ENCODE peak calls at places on chromosomes 5 and 9, in seven cellular contexts. M is Right ventricle myocardium superior; W is natural killer cell; V is NCI-H748 treated with DMSO at 0.1 percent for 48 hours; G is stimulated activated CD8-positive, alpha-beta memory T cell treated with anti-CD3 and anti-CD28 coated beads, Interleukin-4, amount 100 ng/mL, for 4 hours; D is left cardiac atrium; S is AG08396. R is an unnamed sample.
A peak's percentile ranks its signal among the peaks of the same experiment; 100 is the strongest.

GRCh38 chr5:74272019-74272775 is 368.3 kb downstream of the ENC1 start:
- DNase-seq in M (no peak), W (no peak), V (no peak), G (no peak), D (no peak), S (peak; percentile 29), R (no peak)

GRCh38 chr9:128358090-128358489 is 13.1 kb upstream of the URM1 start:
- DNase-seq in M (no peak), W (no peak), V (no peak), G (no peak), D (no peak), S (no peak), R (no peak)

GRCh38 chr5:154756203-154756870 is 1.2 kb downstream of the LARP1 start:
- DNase-seq in M (peak; percentile 69), W (peak; percentile 51), V (peak; percentile 39), G (peak; percentile 24), D (peak; percentile 44), S (peak; percentile 58), R (peak; percentile 48)

GRCh38 chr5:153081385-153081784 is 409.1 kb upstream of the GRIA1 start:
- DNase-seq in M (no peak), W (no peak), V (peak; percentile 34), G (no peak), D (no peak), S (no peak), R (no peak)

GRCh38 chr9:38441347-38442085 is 17.3 kb upstream of the IGFBPL1 start:
- DNase-seq in M (no peak), W (no peak), V (no peak), G (no peak), D (no peak), S (no peak), R (no peak)

GRCh38 chr5:33439905-33440481 is 772 bp upstream of the TARS1 start:
- DNase-seq in M (no peak), W (no peak), V (no peak), G (no peak), D (no peak), S (peak; percentile 10), R (no peak)

GRCh38 chr5:159263569-159263905 is 447 bp downstream of the UBLCP1 start:
- DNase-seq in M (no peak), W (no peak), V (no peak), G (no peak), D (no peak), S (no peak), R (no peak)

GRCh38 chr5:181181650-181182565 is 23.1 kb downstream of the TRIM7 start:
- DNase-seq in M (peak; percentile 74), W (peak; percentile 51), V (no peak), G (no peak), D (peak; percentile 74), S (peak; percentile 61), R (no peak)

GRCh38 chr9:972512-973294 is 3.8 kb upstream of the DMRT3 start:
- DNase-seq in M (no peak), W (no peak), V (no peak), G (no peak), D (no peak), S (no peak), R (no peak)

GRCh38 chr9:96450613-96451544 is 910 bp downstream of the HABP4 start:
- DNase-seq in M (no peak), W (no peak), V (peak; percentile 50), G (no peak), D (peak; percentile 33), S (peak; percentile 45), R (peak; percentile 31)

GRCh38 chr5:127864511-127864910 is 161.3 kb downstream of the CCDC192 start:
- DNase-seq in M (no peak), W (no peak), V (no peak), G (no peak), D (no peak), S (no peak), R (no peak)

GRCh38 chr5:136276946-136277345 is 84.0 kb upstream of the SMIM32 start:
- DNase-seq in M (no peak), W (no peak), V (no peak), G (no peak), D (peak; percentile 20), S (no peak), R (no peak)

R was measured in activated B cell treated with CpG ODN at 0.5 μM for 24 hours.